ENCODE peak calls at places on chromosomes 2 and 18, in four cellular contexts. Z is WTC11, F is CMK, C is NCI-H1105 treated with DMSO at 0.1 percent for 48 hours. U is an unnamed sample.

GRCh38 chr18:74511823-74512222 is 15.7 kb downstream of the CNDP2 start:
- DNase-seq in C (no peak), Z (no peak), F (no peak), U (no peak)

GRCh38 chr18:64276736-64277135 is 127.8 kb upstream of the LINC00305 start:
- DNase-seq in C (no peak), F (no peak), Z (no peak), U (no peak)

GRCh38 chr2:103823847-103824246 is 1030.1 kb upstream of the POU3F3 start:
- DNase-seq in Z (no peak), F (no peak), C (peak; percentile 89), U (no peak)

GRCh38 chr2:105070010-105070865 is 32.4 kb downstream of the MRPS9 start:
- DNase-seq in C (no peak), F (no peak), Z (no peak), U (no peak)

GRCh38 chr2:61469424-61470121 is 1.3 kb downstream of the USP34 start:
- DNase-seq in C (no peak), F (no peak), Z (no peak), U (no peak)

GRCh38 chr2:237718277-237718634 is 80.3 kb upstream of the RBM44 start:
- DNase-seq in Z (no peak), F (no peak), C (no peak), U (no peak)

GRCh38 chr2:97673187-97673914 is 3.8 kb downstream of the C2orf92 start:
- DNase-seq in F (no peak), Z (no peak), C (no peak), U (no peak)

GRCh38 chr2:31335921-31336570 is 78.5 kb downstream of the XDH start:
- DNase-seq in F (no peak), C (no peak), Z (no peak), U (no peak)

GRCh38 chr2:10810175-10811161 is 2.1 kb downstream of the PDIA6 start:
- DNase-seq in Z (no peak), F (no peak), C (no peak), U (no peak)

GRCh38 chr18:46772396-46772795 is 15.5 kb upstream of the ST8SIA5 start:
- DNase-seq in Z (no peak), F (no peak), C (no peak), U (no peak)

GRCh38 chr18:66646622-66647021 is 42.7 kb upstream of the CDH19 start:
- DNase-seq in F (no peak), Z (no peak), C (no peak), U (no peak)

GRCh38 chr18:13137041-13137938 is 81.3 kb upstream of the LDLRAD4 start:
- DNase-seq in Z (peak; percentile 22), F (no peak), C (no peak), U (no peak)

GRCh38 chr18:74820160-74820780 is 222.6 kb downstream of the ZNF407 start:
- DNase-seq in C (no peak), Z (no peak), F (no peak), U (no peak)

GRCh38 chr2:207765541-207765940 is 4.2 kb downstream of the FZD5 start:
- DNase-seq in C (peak; percentile 19), Z (no peak), F (no peak), U (no peak)

GRCh38 chr2:115739574-115739973 is 1297.1 kb downstream of the DPP10 start:
- DNase-seq in C (no peak), F (no peak), Z (peak; percentile 21), U (no peak)

GRCh38 chr2:26770986-26771586 is 7.0 kb downstream of the SLC35F6 start:
- DNase-seq in Z (peak; percentile 44), F (no peak), C (no peak), U (no peak)

GRCh38 chr2:43114210-43114609 is 112.2 kb downstream of the ZFP36L2 start:
- DNase-seq in Z (no peak), F (no peak), C (peak; percentile 25), U (no peak)

GRCh38 chr2:239809391-239809790 is 215.8 kb downstream of the NDUFA10 start:
- DNase-seq in Z (peak; percentile 6), F (no peak), C (no peak), U (no peak)

GRCh38 chr2:121133551-121134319 is 151.3 kb downstream of the TFCP2L1 start:
- DNase-seq in F (no peak), C (no peak), Z (no peak), U (no peak)

GRCh38 chr2:19251554-19251953 is 106.9 kb downstream of the OSR1 start:
- DNase-seq in F (no peak), Z (no peak), C (no peak), U (no peak)

GRCh38 chr18:25962919-25963318 is 127.5 kb downstream of the SS18 start:
- DNase-seq in Z (no peak), C (no peak), F (no peak), U (no peak)

GRCh38 chr2:14909795-14910194 is 277.3 kb downstream of the LRATD1 start:
- DNase-seq in C (peak; percentile 58), F (no peak), Z (no peak), U (no peak)

GRCh38 chr2:159936471-159936870 is 125.9 kb downstream of the PLA2R1 start:
- DNase-seq in C (no peak), Z (peak; percentile 15), F (peak; percentile 11), U (no peak)

GRCh38 chr2:66059332-66059731 is 375.6 kb upstream of the MEIS1 start:
- DNase-seq in F (no peak), C (no peak), Z (no peak), U (no peak)

GRCh38 chr2:188065386-188065785 is 226.3 kb upstream of the GULP1 start:
- DNase-seq in Z (no peak), C (no peak), F (no peak), U (no peak)

GRCh38 chr2:206368484-206368883 is 74.8 kb upstream of the ADAM23 start:
- DNase-seq in Z (no peak), C (no peak), F (no peak), U (no peak)

GRCh38 chr18:41745166-41746049 is 209.6 kb upstream of the PIK3C3 start:
- DNase-seq in F (no peak), C (peak; percentile 66), Z (peak; percentile 74), U (peak; percentile 15)

GRCh38 chr18:13369756-13370510 is 151.4 kb downstream of the LDLRAD4 start:
- DNase-seq in C (no peak), F (no peak), Z (no peak), U (no peak)

GRCh38 chr2:120844098-120844738 is 108.5 kb downstream of the GLI2 start:
- DNase-seq in Z (no peak), C (no peak), F (no peak), U (no peak)

GRCh38 chr18:25099838-25100393 is 252.1 kb downstream of the ZNF521 start:
- DNase-seq in C (no peak), Z (no peak), F (no peak), U (no peak)

GRCh38 chr18:27602092-27602491 is 417.0 kb upstream of the CHST9 start:
- DNase-seq in F (no peak), C (no peak), Z (no peak), U (no peak)

U was measured in Panc1.